ENCODE peak calls at places on chromosomes 4 and X, in eight cellular contexts. One of them, this sample, is unnamed.

GRCh38 chr4:53688186-53688790 is 97.0 kb upstream of the LNX1 start:
- DNase-seq in K562: peak; percentile 7
- DNase-seq in neural crest cell: no peak
- DNase-seq in hepatocyte: peak; percentile 55
- DNase-seq in mesothelial cell of epicardium: no peak
- DNase-seq in endothelial cell: no peak
- DNase-seq in spleen: no peak
- DNase-seq in WERI-Rb-1: no peak
- DNase-seq in this sample: no peak

GRCh38 chr4:24195976-24196736 is 306.3 kb upstream of the PPARGC1A start:
- DNase-seq in endothelial cell: no peak
- DNase-seq in spleen: no peak
- DNase-seq in mesothelial cell of epicardium: no peak
- DNase-seq in neural crest cell: no peak
- DNase-seq in WERI-Rb-1: no peak
- DNase-seq in hepatocyte: peak; percentile 19
- DNase-seq in K562: no peak
- DNase-seq in this sample: no peak

GRCh38 chrX:150548684-150549083 is 19.7 kb upstream of the MTM1 start:
- DNase-seq in spleen: no peak
- DNase-seq in K562: no peak
- DNase-seq in mesothelial cell of epicardium: no peak
- DNase-seq in endothelial cell: no peak
- DNase-seq in hepatocyte: no peak
- DNase-seq in WERI-Rb-1: no peak
- DNase-seq in neural crest cell: no peak
- DNase-seq in this sample: no peak

GRCh38 chr4:6674500-6675149 is 19.1 kb upstream of the S100P start:
- DNase-seq in endothelial cell: no peak
- DNase-seq in spleen: no peak
- DNase-seq in K562: peak; percentile 64
- DNase-seq in neural crest cell: no peak
- DNase-seq in WERI-Rb-1: peak; percentile 54
- DNase-seq in mesothelial cell of epicardium: no peak
- DNase-seq in hepatocyte: peak; percentile 72
- DNase-seq in this sample: no peak

GRCh38 chr4:109886303-109886702 is 26.4 kb upstream of the EGF start:
- DNase-seq in neural crest cell: no peak
- DNase-seq in K562: no peak
- DNase-seq in hepatocyte: no peak
- DNase-seq in endothelial cell: no peak
- DNase-seq in WERI-Rb-1: no peak
- DNase-seq in mesothelial cell of epicardium: no peak
- DNase-seq in spleen: no peak
- DNase-seq in this sample: no peak

GRCh38 chrX:9132036-9132435 is 98.1 kb upstream of the FAM9B start:
- DNase-seq in mesothelial cell of epicardium: no peak
- DNase-seq in spleen: no peak
- DNase-seq in K562: no peak
- DNase-seq in neural crest cell: no peak
- DNase-seq in hepatocyte: no peak
- DNase-seq in endothelial cell: no peak
- DNase-seq in WERI-Rb-1: peak; percentile 12
- DNase-seq in this sample: no peak

GRCh38 chr4:140718240-140718639 is 37.9 kb downstream of the TBC1D9 start:
- DNase-seq in hepatocyte: no peak
- DNase-seq in WERI-Rb-1: no peak
- DNase-seq in neural crest cell: no peak
- DNase-seq in endothelial cell: no peak
- DNase-seq in mesothelial cell of epicardium: no peak
- DNase-seq in spleen: no peak
- DNase-seq in K562: no peak
- DNase-seq in this sample: no peak

GRCh38 chr4:1986578-1987210 is 22.1 kb downstream of the NELFA start:
- DNase-seq in neural crest cell: no peak
- DNase-seq in spleen: peak; percentile 71
- DNase-seq in hepatocyte: no peak
- DNase-seq in mesothelial cell of epicardium: no peak
- DNase-seq in endothelial cell: no peak
- DNase-seq in K562: no peak
- DNase-seq in WERI-Rb-1: no peak
- DNase-seq in this sample: peak; percentile 41

GRCh38 chr4:11050766-11051165 is 366.2 kb upstream of the CLNK start:
- DNase-seq in WERI-Rb-1: no peak
- DNase-seq in spleen: no peak
- DNase-seq in mesothelial cell of epicardium: no peak
- DNase-seq in hepatocyte: no peak
- DNase-seq in endothelial cell: no peak
- DNase-seq in neural crest cell: no peak
- DNase-seq in K562: no peak
- DNase-seq in this sample: no peak

GRCh38 chr4:19807505-19807904 is 444.2 kb upstream of the SLIT2 start:
- DNase-seq in hepatocyte: peak; percentile 11
- DNase-seq in WERI-Rb-1: no peak
- DNase-seq in mesothelial cell of epicardium: no peak
- DNase-seq in K562: no peak
- DNase-seq in endothelial cell: no peak
- DNase-seq in neural crest cell: no peak
- DNase-seq in spleen: no peak
- DNase-seq in this sample: no peak

GRCh38 chrX:23332888-23333821 is 1.5 kb upstream of the PTCHD1 start:
- DNase-seq in mesothelial cell of epicardium: no peak
- DNase-seq in WERI-Rb-1: peak; percentile 12
- DNase-seq in K562: no peak
- DNase-seq in hepatocyte: peak; percentile 48
- DNase-seq in spleen: no peak
- DNase-seq in endothelial cell: no peak
- DNase-seq in neural crest cell: peak; percentile 8
- DNase-seq in this sample: no peak

GRCh38 chr4:80967346-80967745 is 63.2 kb upstream of the BMP3 start:
- DNase-seq in endothelial cell: no peak
- DNase-seq in WERI-Rb-1: no peak
- DNase-seq in K562: no peak
- DNase-seq in hepatocyte: no peak
- DNase-seq in spleen: no peak
- DNase-seq in neural crest cell: no peak
- DNase-seq in mesothelial cell of epicardium: no peak
- DNase-seq in this sample: no peak

GRCh38 chr4:169338246-169338645 is 67.5 kb upstream of the SH3RF1 start:
- DNase-seq in endothelial cell: no peak
- DNase-seq in mesothelial cell of epicardium: no peak
- DNase-seq in spleen: no peak
- DNase-seq in K562: no peak
- DNase-seq in neural crest cell: no peak
- DNase-seq in WERI-Rb-1: no peak
- DNase-seq in hepatocyte: no peak
- DNase-seq in this sample: no peak

GRCh38 chr4:95963456-95963855 is 123.6 kb downstream of the PDHA2 start:
- DNase-seq in spleen: no peak
- DNase-seq in K562: no peak
- DNase-seq in hepatocyte: no peak
- DNase-seq in mesothelial cell of epicardium: no peak
- DNase-seq in WERI-Rb-1: no peak
- DNase-seq in neural crest cell: no peak
- DNase-seq in endothelial cell: no peak
- DNase-seq in this sample: no peak

GRCh38 chrX:151713859-151714258 is 2.0 kb upstream of the FATE1 start:
- DNase-seq in WERI-Rb-1: peak; percentile 56
- DNase-seq in endothelial cell: peak; percentile 54
- DNase-seq in neural crest cell: peak; percentile 20
- DNase-seq in hepatocyte: peak; percentile 29
- DNase-seq in spleen: no peak
- DNase-seq in mesothelial cell of epicardium: no peak
- DNase-seq in K562: peak; percentile 55
- DNase-seq in this sample: no peak

GRCh38 chrX:78650906-78651437 is 8.2 kb downstream of the RTL3 start:
- DNase-seq in mesothelial cell of epicardium: no peak
- DNase-seq in spleen: no peak
- DNase-seq in endothelial cell: no peak
- DNase-seq in WERI-Rb-1: no peak
- DNase-seq in neural crest cell: no peak
- DNase-seq in hepatocyte: no peak
- DNase-seq in K562: no peak
- DNase-seq in this sample: no peak

GRCh38 chr4:181017038-181017437 is 1226.2 kb upstream of the TENM3 start:
- DNase-seq in spleen: no peak
- DNase-seq in endothelial cell: no peak
- DNase-seq in WERI-Rb-1: no peak
- DNase-seq in neural crest cell: no peak
- DNase-seq in K562: no peak
- DNase-seq in hepatocyte: no peak
- DNase-seq in mesothelial cell of epicardium: no peak
- DNase-seq in this sample: no peak

GRCh38 chr4:5205981-5206380 is 154.7 kb downstream of the STK32B start:
- DNase-seq in hepatocyte: no peak
- DNase-seq in spleen: no peak
- DNase-seq in K562: no peak
- DNase-seq in mesothelial cell of epicardium: no peak
- DNase-seq in neural crest cell: no peak
- DNase-seq in endothelial cell: no peak
- DNase-seq in WERI-Rb-1: no peak
- DNase-seq in this sample: no peak

GRCh38 chrX:30822068-30822671 is 66.9 kb downstream of the TAB3 start:
- DNase-seq in spleen: no peak
- DNase-seq in WERI-Rb-1: no peak
- DNase-seq in K562: peak; percentile 8
- DNase-seq in endothelial cell: no peak
- DNase-seq in mesothelial cell of epicardium: no peak
- DNase-seq in hepatocyte: peak; percentile 7
- DNase-seq in neural crest cell: no peak
- DNase-seq in this sample: no peak

GRCh38 chr4:6951880-6952381 is 42.3 kb downstream of the TBC1D14 start:
- DNase-seq in mesothelial cell of epicardium: no peak
- DNase-seq in spleen: peak; percentile 51
- DNase-seq in neural crest cell: no peak
- DNase-seq in K562: peak; percentile 67
- DNase-seq in endothelial cell: no peak
- DNase-seq in hepatocyte: no peak
- DNase-seq in WERI-Rb-1: no peak
- DNase-seq in this sample: no peak

GRCh38 chr4:55183926-55184599 is 58.7 kb upstream of the KDR start:
- DNase-seq in K562: no peak
- DNase-seq in endothelial cell: no peak
- DNase-seq in WERI-Rb-1: no peak
- DNase-seq in mesothelial cell of epicardium: no peak
- DNase-seq in hepatocyte: peak; percentile 70
- DNase-seq in spleen: no peak
- DNase-seq in neural crest cell: no peak
- DNase-seq in this sample: no peak

GRCh38 chr4:145887241-145887964 is 51.2 kb downstream of the ZNF827 start:
- DNase-seq in neural crest cell: no peak
- DNase-seq in WERI-Rb-1: no peak
- DNase-seq in K562: no peak
- DNase-seq in mesothelial cell of epicardium: no peak
- DNase-seq in hepatocyte: no peak
- DNase-seq in spleen: no peak
- DNase-seq in endothelial cell: no peak
- DNase-seq in this sample: no peak
- TF ChIP-seq CTCF in neural crest cell: no peak
- TF ChIP-seq CTCF in WERI-Rb-1: no peak
- TF ChIP-seq CTCF in K562: no peak
- TF ChIP-seq CTCF in mesothelial cell of epicardium: no peak
- TF ChIP-seq CTCF in hepatocyte: peak; percentile 12
- TF ChIP-seq CTCF in spleen: no peak
- TF ChIP-seq CTCF in endothelial cell: no peak
- TF ChIP-seq CTCF in this sample: no peak

GRCh38 chr4:139672732-139673131 is 7.1 kb downstream of the MGST2 start:
- DNase-seq in hepatocyte: no peak
- DNase-seq in K562: no peak
- DNase-seq in mesothelial cell of epicardium: no peak
- DNase-seq in neural crest cell: no peak
- DNase-seq in WERI-Rb-1: peak; percentile 75
- DNase-seq in endothelial cell: no peak
- DNase-seq in spleen: no peak
- DNase-seq in this sample: no peak
- TF ChIP-seq CTCF in hepatocyte: no peak
- TF ChIP-seq CTCF in K562: no peak
- TF ChIP-seq CTCF in mesothelial cell of epicardium: no peak
- TF ChIP-seq CTCF in neural crest cell: no peak
- TF ChIP-seq CTCF in WERI-Rb-1: no peak
- TF ChIP-seq CTCF in endothelial cell: no peak
- TF ChIP-seq CTCF in spleen: no peak
- TF ChIP-seq CTCF in this sample: no peak

GRCh38 chrX:119194631-119195030 is 41.5 kb upstream of the PGRMC1 start:
- DNase-seq in mesothelial cell of epicardium: no peak
- DNase-seq in K562: no peak
- DNase-seq in endothelial cell: no peak
- DNase-seq in neural crest cell: no peak
- DNase-seq in spleen: no peak
- DNase-seq in WERI-Rb-1: no peak
- DNase-seq in hepatocyte: peak; percentile 19
- DNase-seq in this sample: no peak
- TF ChIP-seq CTCF in mesothelial cell of epicardium: no peak
- TF ChIP-seq CTCF in K562: peak; percentile 45
- TF ChIP-seq CTCF in endothelial cell: no peak
- TF ChIP-seq CTCF in neural crest cell: no peak
- TF ChIP-seq CTCF in spleen: no peak
- TF ChIP-seq CTCF in WERI-Rb-1: peak; percentile 30
- TF ChIP-seq CTCF in hepatocyte: peak; percentile 35
- TF ChIP-seq CTCF in this sample: no peak

GRCh38 chr4:156672924-156673323 is 298.7 kb downstream of the PDGFC start:
- DNase-seq in spleen: no peak
- DNase-seq in mesothelial cell of epicardium: no peak
- DNase-seq in endothelial cell: no peak
- DNase-seq in K562: no peak
- DNase-seq in WERI-Rb-1: no peak
- DNase-seq in neural crest cell: no peak
- DNase-seq in hepatocyte: no peak
- DNase-seq in this sample: no peak

GRCh38 chr4:156676116-156676851 is 295.3 kb downstream of the PDGFC start:
- DNase-seq in WERI-Rb-1: no peak
- DNase-seq in K562: no peak
- DNase-seq in spleen: no peak
- DNase-seq in mesothelial cell of epicardium: no peak
- DNase-seq in endothelial cell: no peak
- DNase-seq in neural crest cell: no peak
- DNase-seq in hepatocyte: no peak
- DNase-seq in this sample: no peak

GRCh38 chr4:156673483-156673882 is 298.1 kb downstream of the PDGFC start:
- DNase-seq in K562: no peak
- DNase-seq in WERI-Rb-1: no peak
- DNase-seq in endothelial cell: no peak
- DNase-seq in spleen: no peak
- DNase-seq in mesothelial cell of epicardium: no peak
- DNase-seq in neural crest cell: no peak
- DNase-seq in hepatocyte: no peak
- DNase-seq in this sample: no peak

GRCh38 chr4:156677656-156678055 is 293.9 kb downstream of the PDGFC start:
- DNase-seq in WERI-Rb-1: no peak
- DNase-seq in mesothelial cell of epicardium: no peak
- DNase-seq in endothelial cell: no peak
- DNase-seq in K562: no peak
- DNase-seq in hepatocyte: no peak
- DNase-seq in neural crest cell: no peak
- DNase-seq in spleen: no peak
- DNase-seq in this sample: no peak

DNA sequence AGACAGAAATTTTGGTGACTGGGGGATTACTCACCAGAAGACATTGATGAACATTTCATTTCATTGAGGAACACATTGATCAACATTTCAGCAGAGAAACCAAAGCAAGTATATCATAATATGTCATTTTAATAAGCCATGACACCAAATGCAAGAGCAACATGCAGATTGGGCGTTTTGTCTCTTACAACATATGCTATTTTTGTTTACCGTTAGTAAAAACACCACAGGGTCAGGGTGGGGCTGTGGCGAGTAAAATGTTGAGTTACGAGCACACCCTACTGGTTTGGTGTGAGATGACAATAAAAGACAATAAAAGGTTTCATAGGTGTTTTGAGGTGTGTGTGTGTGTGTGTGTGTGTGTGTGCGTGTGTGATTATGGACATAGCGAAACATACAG is 294.5 kb downstream of the PDGFC start:
- DNase-seq in spleen: no peak
- DNase-seq in mesothelial cell of epicardium: no peak
- DNase-seq in hepatocyte: peak; percentile 44
- DNase-seq in endothelial cell: peak; percentile 30
- DNase-seq in K562: no peak
- DNase-seq in WERI-Rb-1: peak; percentile 43
- DNase-seq in neural crest cell: no peak
- DNase-seq in this sample: no peak
- TF ChIP-seq CTCF in spleen: no peak
- TF ChIP-seq CTCF in mesothelial cell of epicardium: no peak
- TF ChIP-seq CTCF in hepatocyte: peak; percentile 52
- TF ChIP-seq CTCF in endothelial cell: peak; percentile 55
- TF ChIP-seq CTCF in K562: no peak
- TF ChIP-seq CTCF in WERI-Rb-1: peak; percentile 60
- TF ChIP-seq CTCF in neural crest cell: peak; percentile 62
- TF ChIP-seq CTCF in this sample: peak; percentile 12

This sample was measured in CD14-positive monocyte.